ENCODE peak calls at places on chromosomes 6 and 20, in four cellular contexts. G is H1, P is HCT116, Q is GM12878. D is an unnamed sample.

GRCh38 chr6:167799033-167799933 is 27.4 kb upstream of the AFDN start:
- DNase-seq in P (no peak), Q (no peak), G (peak), D (no peak)

GRCh38 chr6:35194390-35194789 is 19.4 kb upstream of the SCUBE3 start:
- DNase-seq in P (no peak), Q (no peak), G (no peak), D (no peak)

GRCh38 chr6:56851541-56852248 is 103.2 kb upstream of the BEND6 start:
- DNase-seq in G (peak), P (no peak), Q (peak), D (peak)

GRCh38 chr20:21503345-21503744 is 10.5 kb downstream of the NKX2-2 start:
- DNase-seq in P (no peak), Q (peak), G (no peak), D (no peak)

GRCh38 chr20:35831983-35832382 is 60.2 kb downstream of the PHF20 start:
- DNase-seq in G (no peak), Q (no peak), P (no peak), D (no peak)

GRCh38 chr6:138278326-138278725 is 60.0 kb upstream of the PBOV1 start:
- DNase-seq in G (peak), Q (no peak), P (no peak), D (no peak)

GRCh38 chr20:23114018-23114417 is 27.9 kb upstream of the CD93 start:
- DNase-seq in G (no peak), P (no peak), Q (no peak), D (no peak)

GRCh38 chr6:170096191-170096802 is 194.6 kb downstream of the DLL1 start:
- DNase-seq in G (peak), P (no peak), Q (no peak), D (no peak)

GRCh38 chr20:17797163-17797562 is 97.4 kb downstream of the BANF2 start:
- DNase-seq in Q (no peak), G (no peak), P (no peak), D (no peak)

GRCh38 chr6:157707576-157707975 is 115.5 kb upstream of the SNX9 start:
- DNase-seq in P (no peak), Q (no peak), G (no peak), D (no peak)
- TF ChIP-seq YY1 in P (no peak), Q (no peak), G (no peak), D (no peak)

DNA sequence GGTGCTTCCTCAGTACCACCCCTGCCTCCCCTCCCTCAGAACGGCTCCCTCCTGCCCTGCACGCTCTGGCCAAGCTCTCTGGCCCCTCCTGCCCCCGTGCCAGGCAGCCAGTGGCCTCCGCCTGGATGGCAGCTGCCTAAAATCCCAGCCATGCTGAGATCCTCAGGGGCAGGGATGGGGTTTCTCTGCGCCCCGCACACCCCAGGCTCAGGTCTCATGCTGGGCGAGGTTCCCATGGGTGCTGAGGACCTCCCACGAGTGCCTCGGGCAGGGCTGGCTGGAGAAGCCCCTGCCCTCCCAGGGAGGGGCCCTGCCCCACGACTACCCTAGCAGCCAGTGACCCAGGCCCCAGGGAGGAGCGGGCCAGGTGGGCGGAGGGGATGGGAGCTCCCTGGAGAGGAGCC is 2.7 kb downstream of the PTK6 start:
- DNase-seq in G (peak), Q (no peak), P (no peak), D (no peak)
- H3K4me3 ChIP-seq in G (no peak), Q (no peak), P (no peak), D (no peak)

DNA sequence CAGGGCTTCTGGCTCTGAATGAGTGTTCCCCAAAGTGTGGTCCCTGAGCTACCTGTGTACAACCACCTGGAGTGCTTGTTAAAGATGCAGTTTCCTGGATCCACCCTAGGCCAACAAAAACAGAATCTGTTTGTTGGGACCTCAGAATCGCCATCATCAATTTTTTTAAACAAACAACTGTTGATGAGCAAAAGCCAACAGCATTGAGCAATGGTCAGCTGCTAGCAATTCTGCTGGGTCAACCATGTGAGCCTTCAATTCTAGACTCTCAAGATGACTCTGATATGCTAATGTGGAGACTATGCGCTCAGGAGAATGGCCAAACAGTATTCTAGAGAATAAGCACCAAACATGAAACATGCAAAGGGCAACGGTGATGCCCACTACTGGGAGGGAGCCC is 64.4 kb upstream of the IYD start:
- DNase-seq in P (no peak), Q (no peak), G (no peak), D (no peak)
- TF ChIP-seq YY1 in P (no peak), Q (no peak), G (no peak), D (no peak)

DNA sequence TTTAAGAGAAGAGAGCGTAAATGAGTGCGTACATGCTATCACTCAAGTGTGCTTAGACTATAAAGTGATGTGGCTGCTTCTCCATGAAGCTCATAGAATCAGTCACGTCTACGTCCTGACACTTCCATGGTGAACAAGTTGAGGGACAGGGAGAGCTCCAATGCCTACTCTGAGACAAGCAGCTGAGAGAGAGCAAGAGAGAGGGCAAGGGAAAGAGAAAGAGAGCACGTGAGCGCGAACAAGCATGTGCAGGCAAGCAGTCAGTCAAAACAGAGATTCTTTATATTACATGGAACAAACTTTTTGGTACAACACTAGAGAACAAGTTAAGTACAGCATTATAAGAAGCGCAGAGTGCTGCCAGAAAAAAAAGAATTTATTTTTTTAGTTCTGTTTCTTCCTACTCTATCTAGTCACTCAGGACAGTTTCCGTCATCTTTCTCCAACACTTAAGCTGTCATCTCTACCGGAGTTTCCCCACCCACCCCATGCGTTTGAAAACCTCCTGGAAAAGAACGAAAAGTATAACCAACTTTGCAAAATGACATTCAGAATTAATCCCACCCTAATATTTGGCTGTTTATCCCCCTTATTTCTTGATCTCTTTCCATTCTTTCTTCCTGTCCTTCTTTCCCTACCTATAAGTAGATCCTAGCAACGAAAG is 61.8 kb downstream of the EPB41L2 start:
- DNase-seq in P (no peak), G (no peak), Q (no peak), D (no peak)
- H3K4me3 ChIP-seq in P (no peak), G (no peak), Q (no peak), D (no peak)

DNA sequence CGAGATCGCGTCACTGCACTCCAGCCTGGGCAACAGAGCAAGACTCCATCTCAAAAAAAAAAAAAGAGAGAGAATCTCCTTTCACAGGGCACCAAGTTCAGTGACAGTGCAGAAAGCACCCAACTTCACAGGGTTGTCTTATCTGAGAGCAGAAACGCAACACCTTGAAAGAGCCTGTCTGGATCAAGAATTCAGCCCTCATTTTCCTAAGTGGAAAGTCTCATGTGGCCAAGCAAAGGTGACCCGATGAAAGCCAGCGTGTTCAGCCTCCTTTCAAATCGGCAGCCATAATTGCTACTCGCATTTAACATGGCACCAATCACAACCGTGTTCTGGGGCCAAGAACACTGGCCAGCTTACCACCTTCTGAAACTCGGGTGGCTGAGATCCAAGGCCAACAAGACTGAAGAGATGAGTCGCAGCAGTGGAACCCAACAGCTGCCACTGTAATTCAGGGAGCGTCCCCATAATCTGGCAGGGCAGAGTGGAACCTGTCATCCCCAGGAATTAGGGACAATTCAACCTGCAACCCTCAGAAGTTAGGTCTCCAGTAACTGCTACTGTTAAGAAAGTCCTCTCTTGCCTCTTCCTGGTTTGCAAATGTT is 536.7 kb upstream of the JARID2 start:
- DNase-seq in P (no peak), Q (no peak), G (no peak), D (no peak)
- TF ChIP-seq YY1 in P (no peak), Q (no peak), G (no peak), D (no peak)

GRCh38 chr6:32837651-32838113 is 857 bp downstream of the TAP2 start:
- DNase-seq in G (no peak), P (no peak), Q (no peak), D (no peak)

GRCh38 chr6:32835167-32835893 is 3.2 kb downstream of the TAP2 start:
- DNase-seq in P (no peak), Q (no peak), G (no peak), D (no peak)

GRCh38 chr6:32838114-32838958 is at the start of gene TAP2:
- DNase-seq in G (peak), P (peak), Q (no peak), D (peak)

GRCh38 chr6:32839356-32839755 is 817 bp upstream of the TAP2 start:
- DNase-seq in G (no peak), P (no peak), Q (no peak), D (no peak)

GRCh38 chr6:32836873-32837272 is 1.7 kb downstream of the TAP2 start:
- DNase-seq in P (no peak), Q (no peak), G (no peak), D (no peak)
- H3K4me3 ChIP-seq in P (peak), Q (peak), G (no peak), D (no peak)

DNA sequence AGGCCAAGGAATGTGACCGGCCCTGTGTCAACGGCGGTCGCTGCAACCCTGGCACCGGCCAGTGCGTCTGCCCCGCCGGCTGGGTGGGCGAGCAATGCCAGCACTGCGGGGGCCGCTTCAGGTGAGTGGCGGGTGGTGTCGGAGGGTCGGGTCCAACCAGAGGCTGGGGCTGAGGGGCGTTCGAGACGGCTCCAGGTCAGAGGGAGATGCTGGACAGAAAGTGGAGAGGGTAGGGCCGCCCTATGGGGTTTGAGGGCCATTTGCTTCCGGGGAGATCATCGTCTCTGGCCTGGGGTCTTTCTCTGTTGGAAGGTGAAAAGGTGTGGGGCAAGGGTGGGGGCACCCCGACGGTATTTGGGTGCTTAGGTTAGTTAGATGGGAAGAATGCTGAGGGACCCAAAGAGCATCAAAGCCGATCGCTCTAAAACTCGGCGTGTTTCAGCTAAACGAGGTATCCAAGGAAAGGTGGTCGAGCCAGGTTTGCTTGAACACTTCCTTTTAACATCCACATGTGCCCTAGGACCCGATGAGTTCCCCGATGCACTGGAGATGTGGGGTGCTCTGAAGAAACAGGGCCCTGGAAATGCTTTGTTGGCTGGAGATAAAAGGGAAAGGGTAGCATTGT is 691 bp downstream of the ATRN start:
- DNase-seq in P (no peak), G (no peak), Q (no peak), D (no peak)
- TF ChIP-seq YY1 in P (no peak), G (no peak), Q (no peak), D (no peak)

DNA sequence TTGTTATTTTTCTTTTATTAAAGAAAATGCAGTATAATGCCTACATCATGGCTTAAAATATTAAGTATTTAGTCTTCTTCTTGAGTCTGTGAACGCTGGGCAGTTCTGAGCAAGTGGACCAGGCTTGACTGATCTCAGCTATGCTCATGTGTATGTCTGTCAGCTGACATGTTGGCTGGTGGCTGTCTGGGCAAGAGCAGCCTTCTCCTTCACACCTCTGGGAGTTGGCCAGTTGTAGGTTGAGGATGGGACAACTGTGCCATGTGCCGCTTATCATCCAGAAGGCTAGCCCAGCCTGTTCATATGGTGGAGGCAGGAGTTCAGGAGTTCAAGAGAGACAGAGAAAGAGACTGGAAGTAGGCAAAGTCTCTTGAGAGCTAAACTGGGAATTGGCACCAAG is 175.9 kb downstream of the PLCB4 start:
- DNase-seq in Q (no peak), P (no peak), G (no peak), D (no peak)
- H3K4me3 ChIP-seq in Q (no peak), P (no peak), G (no peak), D (no peak)